ENCODE peak calls at places on chromosomes 3 and 15, in four cellular contexts. I is GM03348, Y is amniotic stem cell, C is GM18507. E is an unnamed sample.

GRCh38 chr3:187186801-187187421 is 10.4 kb upstream of the RTP1 start:
- DNase-seq in I (peak), C (no peak), Y (peak), E (peak)

GRCh38 chr3:35640736-35641135 is 1.4 kb downstream of the ARPP21 start:
- DNase-seq in C (no peak), Y (no peak), I (no peak), E (no peak)

GRCh38 chr15:77599899-77600298 is 32.8 kb downstream of the LINGO1 start:
- DNase-seq in I (peak), C (no peak), Y (no peak), E (no peak)

GRCh38 chr3:37054370-37054769 is 61.1 kb downstream of the MLH1 start:
- DNase-seq in I (peak), Y (no peak), C (peak), E (peak)

GRCh38 chr3:168248383-168249047 is 152.8 kb upstream of the GOLIM4 start:
- DNase-seq in C (no peak), I (peak), Y (peak), E (peak)

GRCh38 chr15:88950600-88951160 is 37.5 kb upstream of the MFGE8 start:
- DNase-seq in C (no peak), Y (no peak), I (no peak), E (no peak)

GRCh38 chr3:89332311-89333159 is 225.1 kb downstream of the EPHA3 start:
- DNase-seq in Y (no peak), C (no peak), I (no peak), E (no peak)

GRCh38 chr15:62648954-62649353 is 393.6 kb upstream of the TPM1 start:
- DNase-seq in C (no peak), I (no peak), Y (no peak), E (peak)

GRCh38 chr3:2992534-2992933 is 117.6 kb downstream of the IL5RA start:
- DNase-seq in C (no peak), I (no peak), Y (no peak), E (no peak)

GRCh38 chr3:188284455-188285212 is 130.7 kb downstream of the LPP start:
- DNase-seq in C (no peak), I (no peak), Y (no peak), E (no peak)

GRCh38 chr3:13244695-13245449 is 171.6 kb upstream of the IQSEC1 start:
- DNase-seq in Y (no peak), I (no peak), C (no peak), E (no peak)

GRCh38 chr15:33746203-33746602 is 222.1 kb upstream of the CHRM5 start:
- DNase-seq in Y (no peak), C (no peak), I (no peak), E (no peak)

GRCh38 chr15:73630030-73630429 is 3.2 kb downstream of the NPTN start:
- DNase-seq in Y (no peak), I (no peak), C (no peak), E (peak)

E was measured in adipocyte.